ENCODE peak calls at places on chromosome 16, in five cellular contexts. D is stomach, M is MCF 10A, W is PC-9, Y is GM13977. G is an unnamed sample.

GRCh38 chr16:10839271-10839661 is 20.7 kb upstream of the TVP23A start:
- DNase-seq in W (no peak), Y (no peak), D (peak; percentile 44), M (no peak), G (no peak)

GRCh38 chr16:11916524-11917285 is 949 bp upstream of the GSPT1 start:
- DNase-seq in Y (no peak), W (peak; percentile 98), D (peak; percentile 60), M (peak; percentile 54), G (no peak)

GRCh38 chr16:10992797-10993196 is 48.4 kb downstream of the CLEC16A start:
- DNase-seq in D (peak; percentile 43), Y (no peak), W (peak; percentile 85), M (peak; percentile 89), G (no peak)

GRCh38 chr16:67967956-67968439 is 439 bp downstream of the SLC12A4 start:
- DNase-seq in W (no peak), Y (peak; percentile 74), D (peak; percentile 43), M (peak; percentile 19), G (peak; percentile 44)

GRCh38 chr16:79069634-79070033 is 530.9 kb downstream of the MAF start:
- DNase-seq in D (no peak), M (no peak), Y (no peak), W (no peak), G (no peak)

GRCh38 chr16:28100810-28101532 is 37.5 kb upstream of the GSG1L start:
- DNase-seq in Y (no peak), D (no peak), W (no peak), M (no peak), G (no peak)

GRCh38 chr16:66842765-66843164 is 1.4 kb upstream of the CA7 start:
- DNase-seq in D (peak; percentile 25), Y (no peak), W (no peak), M (peak; percentile 74), G (no peak)

GRCh38 chr16:53612003-53612402 is 91.7 kb downstream of the RPGRIP1L start:
- DNase-seq in M (no peak), W (no peak), Y (no peak), D (no peak), G (no peak)

GRCh38 chr16:66409156-66409555 is 17.9 kb upstream of the BEAN1 start:
- DNase-seq in D (no peak), W (peak; percentile 90), Y (no peak), M (peak; percentile 30), G (no peak)

GRCh38 chr16:17367932-17368331 is 102.8 kb downstream of the XYLT1 start:
- DNase-seq in Y (no peak), D (no peak), W (no peak), M (peak; percentile 46), G (no peak)

GRCh38 chr16:90026135-90026534 is 6.9 kb upstream of the DBNDD1 start:
- DNase-seq in D (no peak), W (no peak), Y (no peak), M (no peak), G (no peak)

GRCh38 chr16:69937465-69937951 is 13.6 kb upstream of the CLEC18A start:
- DNase-seq in M (no peak), W (no peak), D (no peak), Y (no peak), G (no peak)

GRCh38 chr16:65315004-65315398 is 193.1 kb upstream of the CDH11 start:
- DNase-seq in Y (no peak), W (no peak), M (no peak), D (no peak), G (no peak)

GRCh38 chr16:24975428-24975889 is 39.7 kb downstream of the ARHGAP17 start:
- DNase-seq in D (no peak), W (peak; percentile 64), Y (peak; percentile 67), M (peak; percentile 77), G (no peak)

GRCh38 chr16:27843800-27844199 is 219.7 kb downstream of the GSG1L start:
- DNase-seq in D (no peak), Y (no peak), W (no peak), M (no peak), G (no peak)

GRCh38 chr16:29898786-29899515 is 399 bp downstream of the SEZ6L2 start:
- DNase-seq in W (peak; percentile 51), Y (no peak), M (no peak), D (peak; percentile 71), G (no peak)

GRCh38 chr16:5578980-5579379 is 481.4 kb upstream of the EEF2KMT start:
- DNase-seq in D (no peak), M (no peak), Y (no peak), W (no peak), G (no peak)

GRCh38 chr16:14454391-14454790 is 175.7 kb downstream of the PARN start:
- DNase-seq in Y (no peak), W (no peak), M (no peak), D (no peak), G (no peak)

GRCh38 chr16:30658731-30659506 is 688 bp downstream of the FBRS start:
- DNase-seq in W (peak; percentile 90), Y (peak; percentile 91), M (peak; percentile 97), D (peak; percentile 73), G (peak; percentile 76)

GRCh38 chr16:74307383-74307782 is 10.8 kb downstream of the PSMD7 start:
- DNase-seq in M (no peak), D (no peak), Y (no peak), W (no peak), G (no peak)

GRCh38 chr16:74315059-74315458 is 18.4 kb downstream of the PSMD7 start:
- DNase-seq in M (no peak), Y (no peak), W (no peak), D (no peak), G (no peak)

GRCh38 chr16:74305978-74306784 is 9.6 kb downstream of the PSMD7 start:
- DNase-seq in Y (no peak), D (no peak), W (no peak), M (no peak), G (no peak)

GRCh38 chr16:74305286-74305685 is 8.7 kb downstream of the PSMD7 start:
- DNase-seq in M (no peak), W (no peak), D (no peak), Y (no peak), G (no peak)

DNA sequence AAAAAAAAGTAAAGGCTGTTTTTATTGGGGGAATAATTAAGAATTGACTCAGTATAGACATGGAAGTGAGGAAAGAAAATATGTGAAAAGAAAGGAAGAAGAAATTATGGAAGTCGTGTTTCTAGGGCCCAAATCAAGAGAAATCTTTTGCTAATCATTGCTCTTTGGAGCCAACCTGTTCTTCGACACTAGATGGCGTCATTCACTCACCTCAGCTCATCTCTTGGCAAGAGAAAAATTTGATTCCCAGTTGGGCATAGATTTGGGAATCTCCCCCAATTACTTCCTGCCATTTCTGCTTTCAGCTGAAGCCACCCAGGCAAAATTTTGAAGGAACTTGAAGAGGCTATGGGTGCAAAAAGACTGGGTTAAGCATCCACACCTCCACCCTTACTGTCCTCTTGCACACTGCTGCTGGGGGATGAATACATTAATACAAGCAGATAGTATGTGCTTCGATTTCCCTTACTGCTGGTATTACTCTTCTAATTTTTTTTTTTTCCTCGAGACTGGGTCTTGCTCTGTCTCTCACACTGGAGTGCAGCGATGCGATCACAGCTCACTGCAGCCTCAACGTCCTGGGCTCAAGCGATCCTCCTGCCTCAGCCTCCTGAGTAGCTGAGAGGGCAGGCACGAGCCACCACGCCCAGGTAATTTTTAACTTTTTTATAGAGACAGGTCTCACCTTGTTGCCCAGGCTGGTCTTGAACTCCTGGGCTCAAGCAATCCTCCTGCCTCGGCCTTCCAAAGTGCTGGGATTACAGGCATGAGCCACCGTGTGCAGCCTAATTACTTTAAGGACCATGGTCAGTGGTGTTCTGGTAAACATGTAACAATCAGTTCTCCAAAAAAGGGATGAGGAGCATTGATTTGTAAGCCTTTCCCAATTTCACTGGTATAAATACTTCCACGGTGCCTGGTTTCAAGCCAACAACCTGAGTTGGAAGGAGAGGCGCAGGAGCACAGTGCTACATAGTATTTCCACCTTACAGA is 13.5 kb downstream of the PSMD7 start:
- DNase-seq in Y (peak; percentile 60), D (no peak), W (peak; percentile 53), M (peak; percentile 62), G (no peak)
- TF ChIP-seq CTCF in Y (peak; percentile 79), D (no peak), W (peak; percentile 76), M (peak; percentile 72), G (peak; percentile 34)

DNA sequence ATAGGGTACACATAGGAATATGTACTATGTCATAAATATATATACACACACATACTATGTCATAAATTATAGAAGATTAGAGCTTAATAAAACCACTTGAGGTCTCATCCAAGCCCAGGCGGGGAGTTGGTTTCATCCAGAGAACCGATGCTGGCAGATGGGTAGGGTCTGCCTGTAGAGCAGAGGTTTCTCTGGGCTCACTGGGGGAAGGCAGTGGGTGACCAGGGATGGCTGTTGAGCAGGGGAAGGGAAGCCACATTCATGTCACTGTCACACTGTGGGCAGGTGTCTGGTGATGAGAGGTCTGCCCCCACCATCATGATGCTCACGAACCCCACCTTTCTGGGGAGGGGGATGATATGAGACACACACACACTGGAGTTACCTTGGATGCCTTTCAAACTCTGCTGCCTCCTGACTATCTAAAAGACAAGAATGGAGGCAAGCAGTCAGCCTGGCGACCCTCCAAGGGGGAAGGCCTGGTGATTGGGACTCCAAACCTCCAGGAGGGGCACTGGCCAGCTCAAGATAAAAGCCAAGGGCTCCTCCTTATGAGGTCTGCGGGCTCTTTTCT is 7.2 kb downstream of the C16orf95 start:
- DNase-seq in D (no peak), M (no peak), Y (no peak), W (no peak), G (no peak)
- TF ChIP-seq CTCF in D (no peak), M (no peak), Y (no peak), W (no peak), G (no peak)

GRCh38 chr16:58639230-58639629 is 9.6 kb upstream of the CNOT1 start:
- DNase-seq in W (no peak), M (no peak), Y (no peak), D (no peak), G (no peak)

GRCh38 chr16:58640949-58641348 is 11.3 kb upstream of the CNOT1 start:
- DNase-seq in M (no peak), Y (no peak), W (no peak), D (no peak), G (no peak)

GRCh38 chr16:58639836-58640235 is 10.2 kb upstream of the CNOT1 start:
- DNase-seq in D (no peak), W (peak; percentile 45), Y (no peak), M (no peak), G (no peak)

GRCh38 chr16:58636474-58636873 is 6.8 kb upstream of the CNOT1 start:
- DNase-seq in W (no peak), D (no peak), M (no peak), Y (no peak), G (no peak)

DNA sequence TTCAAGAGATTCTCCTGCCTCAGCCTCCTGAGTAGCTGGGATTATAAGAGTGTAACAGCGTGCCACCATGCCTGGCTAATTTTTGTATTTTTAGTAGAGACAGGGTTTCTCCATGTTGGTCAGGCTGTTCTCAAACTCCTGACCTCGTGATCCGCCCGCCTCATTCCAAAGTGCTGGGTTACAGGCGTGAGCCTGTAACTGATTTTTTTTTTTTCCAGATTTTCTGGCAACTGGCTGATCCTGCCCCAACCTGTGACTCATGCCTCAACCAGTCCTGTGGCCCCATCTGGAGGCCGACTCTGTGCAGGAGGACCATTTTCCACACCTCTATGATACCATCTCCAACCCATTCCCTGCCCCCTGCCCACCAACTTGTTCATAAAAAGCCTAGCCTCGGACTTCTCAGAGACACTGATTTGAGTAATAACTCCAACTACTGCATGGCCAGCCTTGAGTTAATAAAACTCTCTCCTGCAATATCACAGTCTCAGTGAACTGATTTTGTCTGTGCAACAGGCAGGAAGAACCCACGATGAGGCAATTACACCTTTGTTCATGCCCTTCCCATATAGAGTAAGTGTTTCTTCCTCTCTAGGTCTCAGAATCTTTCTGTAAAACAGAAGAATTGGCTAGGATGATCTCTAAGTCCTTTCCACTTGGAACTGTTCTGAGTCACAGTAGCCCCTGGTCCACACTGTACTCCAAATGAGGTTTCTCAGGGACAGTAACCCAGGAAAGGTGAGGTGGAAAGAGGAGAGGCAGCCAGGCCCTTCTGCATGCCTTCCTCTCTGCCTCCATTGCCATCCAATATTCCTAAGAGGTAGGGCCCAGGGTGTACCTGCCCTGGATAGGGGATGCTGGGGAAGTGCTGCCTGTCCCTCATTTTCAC is 8.8 kb upstream of the CNOT1 start:
- DNase-seq in W (peak; percentile 83), M (peak; percentile 84), Y (no peak), D (peak; percentile 45), G (no peak)
- TF ChIP-seq CTCF in W (peak; percentile 58), M (peak; percentile 42), Y (no peak), D (no peak), G (no peak)

GRCh38 chr16:61946019-61946418 is 90.2 kb downstream of the CDH8 start:
- DNase-seq in W (no peak), D (no peak), M (no peak), Y (no peak), G (no peak)
- TF ChIP-seq CTCF in W (no peak), D (no peak), M (no peak), Y (no peak), G (no peak)